ENCODE peak calls at places on chromosomes 11 and 22, in seven cellular contexts. K is left kidney; V is cardiac muscle cell; A is foreskin keratinocyte; B is NCI-H2171 treated with DMSO at 0.1 percent for 48 hours; H is activated T-helper 1 cell treated with anti-CD3 and anti-CD28 coated beads, Interleukin-12 subunit alpha, Interleukin-12 subunit beta, Interleukin-2, Interleukin-4 antibody, amounts not matched to agents 30 ng/mL and 10 ng/mL and 1 ng/mL, durations not matched to agents 14 hours and 24 hours and 36 hours; Q is IMR-90. E is an unnamed sample.

GRCh38 chr11:64918056-64918455 is 1.0 kb upstream of the ATG2A start:
- DNase-seq in K (peak), V (peak), A (no peak), B (no peak), H (no peak), Q (peak), E (peak)

GRCh38 chr22:50170453-50171318 is at the start of gene PANX2:
- DNase-seq in K (peak), V (peak), A (no peak), B (peak), H (no peak), Q (no peak), E (peak)

GRCh38 chr22:49958462-49958921 is 2.1 kb upstream of the PIM3 start:
- DNase-seq in K (no peak), V (no peak), A (no peak), B (no peak), H (no peak), Q (no peak), E (no peak)

GRCh38 chr22:37060801-37061610 is 9.5 kb downstream of the KCTD17 start:
- DNase-seq in K (no peak), V (no peak), A (no peak), B (peak), H (peak), Q (no peak), E (no peak)

GRCh38 chr22:23826510-23827350 is 12.1 kb downstream of the DERL3 start:
- DNase-seq in K (peak), V (no peak), A (no peak), B (peak), H (no peak), Q (peak), E (peak)

GRCh38 chr11:29634248-29634647 is 382.6 kb downstream of the KCNA4 start:
- DNase-seq in K (no peak), V (peak), A (no peak), B (no peak), H (no peak), Q (no peak), E (peak)

GRCh38 chr11:125956371-125956770 is 10.5 kb downstream of the VSIG10L2 start:
- DNase-seq in K (no peak), V (peak), A (peak), B (no peak), H (no peak), Q (peak), E (peak)

GRCh38 chr11:6377902-6378694 is 12.2 kb upstream of the SMPD1 start:
- DNase-seq in K (no peak), V (no peak), A (no peak), B (no peak), H (no peak), Q (no peak), E (no peak)

GRCh38 chr11:2387266-2387982 is 10.3 kb downstream of the CD81 start:
- DNase-seq in K (peak), V (no peak), A (no peak), B (peak), H (no peak), Q (peak), E (no peak)

GRCh38 chr11:59463176-59463575 is 6.4 kb downstream of the OR4D6 start:
- DNase-seq in K (peak), V (peak), A (no peak), B (peak), H (no peak), Q (no peak), E (peak)

GRCh38 chr11:68865241-68865640 is 23.5 kb upstream of the CPT1A start:
- DNase-seq in K (no peak), V (no peak), A (no peak), B (no peak), H (no peak), Q (no peak), E (no peak)

GRCh38 chr11:109956124-109956793 is 136.9 kb upstream of the ZC3H12C start:
- DNase-seq in K (no peak), V (no peak), A (no peak), B (peak), H (no peak), Q (no peak), E (peak)

GRCh38 chr11:59614277-59615131 is 1.1 kb downstream of the OSBP start:
- DNase-seq in K (no peak), V (peak), A (peak), B (no peak), H (no peak), Q (no peak), E (no peak)

GRCh38 chr11:78414321-78415051 is 3.1 kb downstream of the GAB2 start:
- DNase-seq in K (peak), V (peak), A (no peak), B (peak), H (no peak), Q (peak), E (no peak)

GRCh38 chr22:38305481-38306448 is 11.5 kb downstream of the CSNK1E start:
- DNase-seq in K (peak), V (peak), A (no peak), B (peak), H (no peak), Q (peak), E (no peak)

GRCh38 chr11:5603326-5603725 is 6.9 kb downstream of the TRIM6 start:
- DNase-seq in K (no peak), V (no peak), A (no peak), B (no peak), H (no peak), Q (no peak), E (no peak)

GRCh38 chr11:121207485-121208115 is 85.0 kb upstream of the SC5D start:
- DNase-seq in K (no peak), V (no peak), A (no peak), B (no peak), H (no peak), Q (no peak), E (no peak)

GRCh38 chr11:110782616-110783015 is 70.4 kb upstream of the ARHGAP20 start:
- DNase-seq in K (no peak), V (no peak), A (no peak), B (no peak), H (no peak), Q (peak), E (no peak)

GRCh38 chr11:48055292-48056132 is 75.2 kb downstream of the PTPRJ start:
- DNase-seq in K (peak), V (peak), A (no peak), B (no peak), H (peak), Q (peak), E (peak)

GRCh38 chr22:33347002-33347401 is 288.8 kb upstream of the SYN3 start:
- DNase-seq in K (no peak), V (no peak), A (no peak), B (no peak), H (no peak), Q (no peak), E (no peak)

GRCh38 chr22:35344956-35345690 is 35.8 kb upstream of the HMOX1 start:
- DNase-seq in K (no peak), V (no peak), A (no peak), B (no peak), H (no peak), Q (no peak), E (no peak)

GRCh38 chr11:35103366-35104194 is 35.4 kb upstream of the CD44 start:
- DNase-seq in K (no peak), V (no peak), A (no peak), B (peak), H (no peak), Q (peak), E (no peak)

GRCh38 chr22:40449676-40450035 is 79.3 kb downstream of the SGSM3 start:
- DNase-seq in K (no peak), V (peak), A (no peak), B (no peak), H (no peak), Q (peak), E (no peak)

GRCh38 chr11:1163321-1163910 is 5.7 kb downstream of the MUC5AC start:
- DNase-seq in K (no peak), V (no peak), A (no peak), B (no peak), H (no peak), Q (no peak), E (no peak)

GRCh38 chr11:68690671-68691401 is 6.5 kb downstream of the GAL start:
- DNase-seq in K (no peak), V (no peak), A (no peak), B (no peak), H (no peak), Q (no peak), E (no peak)

GRCh38 chr11:91296628-91297027 is 928.0 kb upstream of the FAT3 start:
- DNase-seq in K (no peak), V (no peak), A (peak), B (no peak), H (no peak), Q (peak), E (no peak)

GRCh38 chr22:23565288-23565941 is 14.7 kb downstream of the IGLL1 start:
- DNase-seq in K (peak), V (peak), A (no peak), B (peak), H (no peak), Q (no peak), E (peak)

GRCh38 chr11:132114185-132114584 is 743.8 kb downstream of the NTM start:
- DNase-seq in K (peak), V (peak), A (no peak), B (no peak), H (no peak), Q (peak), E (peak)

GRCh38 chr11:114253771-114254170 is 42.4 kb upstream of the NNMT start:
- DNase-seq in K (no peak), V (no peak), A (no peak), B (no peak), H (no peak), Q (no peak), E (no peak)